ENCODE peak calls at places on chromosomes 6 and 20, in four cellular contexts. D is H1, J is HepG2, L is GM12878. O is an unnamed sample.

GRCh38 chr6:31836036-31836675 is 8.6 kb downstream of the HSPA1B start:
- DNase-seq in L (no peak), J (no peak), D (no peak), O (no peak)

GRCh38 chr6:37705239-37706051 is 7.8 kb upstream of the MDGA1 start:
- DNase-seq in D (peak; percentile 67), L (peak; percentile 30), J (no peak), O (peak; percentile 61)

GRCh38 chr20:22807646-22808045 is 223.3 kb upstream of the FOXA2 start:
- DNase-seq in J (no peak), L (no peak), D (no peak), O (no peak)

GRCh38 chr6:8939615-8940014 is 504.3 kb upstream of the SLC35B3 start:
- DNase-seq in D (no peak), J (peak; percentile 21), L (no peak), O (no peak)

GRCh38 chr6:122198922-122199321 is 200.5 kb upstream of the HSF2 start:
- DNase-seq in J (no peak), D (no peak), L (no peak), O (no peak)

GRCh38 chr20:9200620-9201019 is 131.7 kb downstream of the PLCB4 start:
- DNase-seq in J (no peak), D (no peak), L (no peak), O (no peak)

GRCh38 chr6:36230376-36230775 is 33.8 kb downstream of the BRPF3 start:
- DNase-seq in D (no peak), J (no peak), L (no peak), O (no peak)

GRCh38 chr20:13644010-13644409 is 5.3 kb upstream of the TASP1 start:
- DNase-seq in D (no peak), L (no peak), J (no peak), O (no peak)

GRCh38 chr6:137363805-137364138 is 130.4 kb downstream of the OLIG3 start:
- DNase-seq in J (peak; percentile 44), D (no peak), L (no peak), O (no peak)

GRCh38 chr20:56779452-56780143 is 150.5 kb downstream of the TFAP2C start:
- DNase-seq in L (no peak), J (no peak), D (no peak), O (no peak)

GRCh38 chr6:109701774-109702173 is 10.7 kb downstream of the FIG4 start:
- DNase-seq in J (no peak), D (no peak), L (no peak), O (no peak)

GRCh38 chr6:18640134-18640533 is 253.0 kb downstream of the RNF144B start:
- DNase-seq in D (no peak), L (no peak), J (no peak), O (no peak)

GRCh38 chr6:48061630-48062029 is 49.4 kb downstream of the PTCHD4 start:
- DNase-seq in L (no peak), D (no peak), J (no peak), O (no peak)

GRCh38 chr6:12263403-12263802 is 26.8 kb upstream of the EDN1 start:
- DNase-seq in D (no peak), J (no peak), L (no peak), O (no peak)

GRCh38 chr20:4151991-4152695 is 136.8 kb upstream of the RNF24 start:
- DNase-seq in D (no peak), L (peak; percentile 34), J (no peak), O (no peak)

GRCh38 chr6:54916858-54917257 is 70.3 kb downstream of the FAM83B start:
- DNase-seq in D (no peak), J (no peak), L (no peak), O (no peak)

GRCh38 chr6:6515691-6516607 is 72.6 kb upstream of the LY86 start:
- DNase-seq in L (peak; percentile 84), D (no peak), J (no peak), O (no peak)

GRCh38 chr6:169070506-169071176 is 183.0 kb downstream of the THBS2 start:
- DNase-seq in L (no peak), D (no peak), J (peak; percentile 26), O (no peak)

GRCh38 chr6:143061597-143062385 is 1.1 kb downstream of the AIG1 start:
- DNase-seq in J (peak; percentile 86), L (no peak), D (no peak), O (no peak)

GRCh38 chr6:117906905-117907599 is at the start of gene SLC35F1:
- DNase-seq in L (no peak), D (no peak), J (peak; percentile 5), O (peak; percentile 55)

GRCh38 chr6:17432356-17432755 is 39.0 kb downstream of the CAP2 start:
- DNase-seq in L (no peak), J (no peak), D (no peak), O (no peak)

GRCh38 chr6:43943781-43944250 is 173.8 kb downstream of the VEGFA start:
- DNase-seq in J (no peak), D (no peak), L (no peak), O (no peak)

GRCh38 chr6:53410508-53411258 is 61.9 kb upstream of the ELOVL5 start:
- DNase-seq in L (peak; percentile 37), D (no peak), J (peak; percentile 56), O (no peak)

GRCh38 chr20:53262294-53262840 is 290.2 kb downstream of the TSHZ2 start:
- DNase-seq in L (no peak), D (no peak), J (no peak), O (no peak)

GRCh38 chr6:38612386-38612965 is 27.3 kb downstream of the BTBD9 start:
- DNase-seq in L (no peak), D (no peak), J (no peak), O (no peak)

GRCh38 chr20:57433658-57434389 is 42.6 kb downstream of the RBM38 start:
- DNase-seq in L (no peak), J (no peak), D (no peak), O (no peak)

GRCh38 chr6:89763550-89763949 is 56.0 kb downstream of the MDN1 start:
- DNase-seq in D (no peak), J (no peak), L (no peak), O (no peak)

GRCh38 chr6:91097316-91097878 is 510.5 kb upstream of the MAP3K7 start:
- DNase-seq in J (no peak), L (no peak), D (no peak), O (no peak)

GRCh38 chr6:138146544-138146943 is 15.2 kb upstream of the ARFGEF3 start:
- DNase-seq in D (no peak), J (no peak), L (no peak), O (no peak)

GRCh38 chr20:54200487-54201267 is 7.2 kb upstream of the PFDN4 start:
- DNase-seq in J (no peak), L (no peak), D (no peak), O (no peak)

GRCh38 chr6:46575530-46575929 is 77.1 kb downstream of the CYP39A1 start:
- DNase-seq in D (no peak), J (no peak), L (no peak), O (no peak)

DNA sequence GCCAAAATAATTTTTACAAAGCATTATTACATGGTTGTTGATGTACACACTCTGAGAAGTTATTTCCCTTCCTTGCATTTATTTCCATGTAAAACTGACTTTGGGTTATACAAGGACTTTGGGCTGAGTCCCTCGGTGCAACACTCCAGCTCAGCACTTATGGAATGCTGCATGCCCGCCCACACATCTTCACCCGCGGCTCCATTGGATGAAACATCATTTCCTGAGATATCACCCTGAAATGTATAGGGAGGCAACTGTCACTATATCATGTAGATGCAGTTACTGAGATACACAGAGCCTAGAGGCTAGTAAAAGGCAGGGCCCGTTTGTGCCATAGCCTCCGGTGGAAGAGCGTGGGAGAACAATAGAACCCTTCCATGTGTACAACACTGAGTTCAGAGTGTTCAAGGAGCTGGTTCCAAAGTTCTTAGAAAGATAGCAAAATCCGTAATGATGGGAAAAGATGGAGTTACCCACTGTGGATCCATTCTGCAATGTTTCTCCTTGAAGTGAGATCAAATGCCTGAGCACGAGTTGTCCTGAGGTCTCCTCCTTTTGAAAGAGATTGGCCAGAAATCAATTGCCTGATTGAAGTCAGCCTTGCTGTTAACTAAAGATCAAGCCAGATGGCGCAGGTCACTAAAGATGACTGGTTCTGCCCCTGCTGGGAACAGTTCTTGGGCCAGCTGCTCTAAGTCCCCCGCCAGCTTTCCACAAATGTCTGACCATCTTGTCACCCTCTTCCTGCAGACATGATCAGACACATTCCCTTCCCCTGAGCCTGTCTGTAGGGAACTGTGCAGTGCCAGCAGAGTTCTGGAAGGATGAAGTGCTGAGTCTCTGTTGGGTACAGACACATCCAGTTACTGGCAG is 100.9 kb upstream of the IYD start:
- DNase-seq in J (no peak), D (no peak), L (no peak), O (no peak)
- TF ChIP-seq SUZ12 in J (no peak), D (no peak), L (no peak), O (no peak)

DNA sequence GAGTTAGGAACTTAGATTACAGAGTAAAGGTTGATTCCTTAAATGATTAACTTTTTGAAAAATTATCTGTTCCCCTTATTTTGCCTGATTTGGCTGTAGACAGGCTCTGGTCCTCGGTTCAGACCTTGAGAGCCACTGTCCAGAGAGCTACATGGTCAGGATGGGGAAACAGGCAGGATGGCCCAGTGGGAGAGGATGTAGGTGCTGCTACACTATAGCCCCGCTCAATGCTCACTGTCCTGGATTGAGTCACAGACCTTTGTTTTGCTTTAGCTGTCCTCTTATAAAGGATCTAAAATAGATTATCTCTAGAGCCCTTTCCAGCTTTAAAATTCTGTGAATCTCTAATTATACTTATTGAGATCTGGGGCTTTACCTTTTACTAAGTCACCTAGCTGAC is 1.3 kb upstream of the FBXO30 start:
- DNase-seq in D (no peak), L (no peak), J (no peak), O (no peak)
- H3K4me3 ChIP-seq in D (peak overlapping the region; percentile 88), L (peak overlapping the region; percentile 97), J (peak overlapping the region; percentile 84), O (peak overlapping the region; percentile 57)

DNA sequence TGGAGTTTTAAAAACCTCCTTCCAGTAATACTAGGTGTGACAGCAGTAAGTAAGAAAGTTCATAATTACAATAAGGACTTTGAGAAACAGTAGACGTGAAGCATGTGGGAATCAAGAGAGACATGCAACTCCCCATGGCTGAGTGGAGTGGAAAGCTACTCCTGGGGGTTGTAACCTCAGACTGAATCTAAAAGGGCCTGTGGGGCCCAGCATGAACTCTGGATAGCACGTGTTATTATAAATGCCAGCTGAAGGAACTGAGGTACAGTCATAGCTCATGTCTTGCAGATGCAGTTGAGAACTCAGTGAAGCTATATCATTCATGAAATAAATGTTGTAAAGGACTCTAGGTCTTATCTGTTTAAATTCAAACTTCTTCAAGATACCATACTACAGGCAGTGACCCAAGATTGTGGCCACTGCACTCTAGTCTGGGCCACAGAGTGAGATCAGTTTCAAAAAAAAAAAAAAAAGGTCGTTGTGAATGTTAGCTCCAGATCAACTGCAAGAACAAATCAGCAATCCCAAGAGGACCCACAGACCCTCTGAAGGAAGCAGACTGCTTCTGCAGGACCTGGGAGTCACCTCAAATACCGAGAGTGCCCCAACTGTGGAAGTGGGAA is 189.3 kb downstream of the TRDN start:
- DNase-seq in J (no peak), L (no peak), D (no peak), O (no peak)
- TF ChIP-seq SUZ12 in J (no peak), L (no peak), D (no peak), O (no peak)

GRCh38 chr20:32208499-32209154 is 947 bp downstream of the POFUT1 start:
- DNase-seq in D (no peak), J (no peak), L (no peak), O (no peak)
- H3K4me3 ChIP-seq in D (peak overlapping the region; percentile 95), J (peak overlapping the region; percentile 94), L (peak overlapping the region; percentile 99), O (peak overlapping the region; percentile 98)

GRCh38 chr6:159899994-159900745 is 9.4 kb downstream of the MAS1 start:
- DNase-seq in L (no peak), D (no peak), J (no peak), O (no peak)
- TF ChIP-seq SUZ12 in L (no peak), D (no peak), J (no peak), O (no peak)